ENCODE peak calls at places on chromosomes 2 and 18, in seven cellular contexts. K, I, U, Z, O, P and B are unnamed samples.

GRCh38 chr2:206392118-206392517 is 51.2 kb upstream of the ADAM23 start:
- DNase-seq in U (peak), I (peak), O (peak), Z (no peak), P (peak), K (peak), B (peak)

GRCh38 chr2:74658516-74658915 is 4.5 kb downstream of the SEMA4F start:
- DNase-seq in P (no peak), Z (no peak), O (no peak), U (peak), K (no peak), I (no peak), B (no peak)

GRCh38 chr2:88857951-88858406 is 166.5 kb downstream of the RPIA start:
- DNase-seq in I (peak), P (no peak), U (no peak), O (peak), K (no peak), Z (no peak), B (no peak)

GRCh38 chr2:237995036-237995435 is 28.2 kb downstream of the UBE2F start:
- DNase-seq in U (no peak), K (no peak), O (no peak), I (no peak), Z (no peak), P (no peak), B (no peak)

GRCh38 chr2:157875720-157876065 is 437 bp downstream of the ACVR1 start:
- DNase-seq in K (peak), O (no peak), U (no peak), Z (peak), P (peak), I (peak), B (peak)

GRCh38 chr2:240287496-240288086 is 147.1 kb upstream of the OTOS start:
- DNase-seq in Z (no peak), K (no peak), I (no peak), P (no peak), O (no peak), U (no peak), B (no peak)

GRCh38 chr18:9782073-9782857 is 74.2 kb downstream of the RAB31 start:
- DNase-seq in P (no peak), U (peak), K (no peak), I (no peak), O (peak), Z (no peak), B (peak)

GRCh38 chr2:130762910-130763385 is 7.6 kb downstream of the AMER3 start:
- DNase-seq in I (no peak), U (no peak), Z (no peak), P (no peak), O (no peak), K (no peak), B (no peak)

GRCh38 chr2:178521304-178522150 is 41.3 kb downstream of the PLEKHA3 start:
- DNase-seq in U (no peak), O (no peak), P (no peak), Z (no peak), K (no peak), I (no peak), B (no peak)

GRCh38 chr2:138267902-138268254 is 233.7 kb upstream of the SPOPL start:
- DNase-seq in P (no peak), Z (no peak), K (no peak), U (no peak), O (no peak), I (no peak), B (no peak)

GRCh38 chr2:227933891-227934290 is 62.5 kb downstream of the DAW1 start:
- DNase-seq in U (no peak), O (no peak), I (no peak), Z (no peak), K (peak), P (no peak), B (no peak)

GRCh38 chr2:3563521-3563976 is 5.4 kb upstream of the RNASEH1 start:
- DNase-seq in Z (no peak), U (no peak), O (no peak), I (peak), K (no peak), P (no peak), B (no peak)

GRCh38 chr18:2906522-2907458 is 60.0 kb downstream of the EMILIN2 start:
- DNase-seq in U (no peak), I (peak), K (peak), P (no peak), Z (peak), O (peak), B (no peak)

GRCh38 chr2:121186261-121186660 is 98.7 kb downstream of the TFCP2L1 start:
- DNase-seq in I (no peak), O (no peak), U (no peak), K (no peak), Z (no peak), P (no peak), B (peak)

GRCh38 chr2:85790032-85790431 is 36.2 kb downstream of the ATOH8 start:
- DNase-seq in Z (peak), I (no peak), K (no peak), P (no peak), O (peak), U (no peak), B (no peak)

GRCh38 chr2:2269426-2269825 is 61.6 kb downstream of the MYT1L start:
- DNase-seq in O (no peak), P (no peak), K (no peak), U (no peak), Z (no peak), I (no peak), B (no peak)

GRCh38 chr2:119240311-119241204 is 16.9 kb downstream of the STEAP3 start:
- DNase-seq in Z (peak), K (peak), O (no peak), U (peak), I (no peak), P (peak), B (peak)

GRCh38 chr2:45578056-45578843 is 32.8 kb downstream of the SRBD1 start:
- DNase-seq in O (peak), K (peak), I (peak), U (peak), Z (no peak), P (no peak), B (peak)
- TF ChIP-seq CTCF in O (no peak), K (peak), I (peak), U (no peak), Z (no peak), P (peak), B (no peak)

GRCh38 chr2:43129254-43129653 is 97.2 kb downstream of the ZFP36L2 start:
- DNase-seq in P (no peak), U (no peak), Z (no peak), O (peak), I (peak), K (no peak), B (no peak)
- TF ChIP-seq CTCF in P (no peak), U (no peak), Z (no peak), O (no peak), I (no peak), K (no peak), B (no peak)

DNA sequence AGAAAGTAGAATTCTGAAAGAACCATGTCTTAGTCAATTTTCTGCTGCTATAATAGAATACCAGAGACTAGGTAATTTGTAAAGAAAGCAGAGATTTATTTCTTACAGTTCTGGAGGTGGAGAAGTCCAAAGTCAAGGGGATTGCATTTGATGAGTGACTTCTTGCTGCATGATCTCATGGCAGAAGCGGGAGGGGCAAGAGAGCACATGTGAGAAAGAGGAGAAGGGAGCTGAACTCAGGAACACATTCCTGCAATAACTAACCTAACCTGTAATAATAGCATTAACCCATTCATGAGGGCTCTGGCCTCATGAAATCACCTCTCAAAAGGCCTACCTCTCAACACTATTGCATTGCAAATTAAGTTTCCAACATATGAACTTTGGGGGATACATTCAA is 797.5 kb upstream of the POU3F3 start:
- DNase-seq in U (no peak), I (no peak), K (no peak), P (no peak), Z (no peak), O (no peak), B (no peak)
- TF ChIP-seq CTCF in U (no peak), I (no peak), K (no peak), P (no peak), Z (no peak), O (no peak), B (no peak)

GRCh38 chr2:73233932-73234832 is at the start of gene CCT7:
- DNase-seq in Z (peak), K (peak), O (peak), I (peak), P (peak), U (peak), B (peak)
- TF ChIP-seq CTCF in Z (no peak), K (no peak), O (no peak), I (no peak), P (no peak), U (no peak), B (no peak)

DNA sequence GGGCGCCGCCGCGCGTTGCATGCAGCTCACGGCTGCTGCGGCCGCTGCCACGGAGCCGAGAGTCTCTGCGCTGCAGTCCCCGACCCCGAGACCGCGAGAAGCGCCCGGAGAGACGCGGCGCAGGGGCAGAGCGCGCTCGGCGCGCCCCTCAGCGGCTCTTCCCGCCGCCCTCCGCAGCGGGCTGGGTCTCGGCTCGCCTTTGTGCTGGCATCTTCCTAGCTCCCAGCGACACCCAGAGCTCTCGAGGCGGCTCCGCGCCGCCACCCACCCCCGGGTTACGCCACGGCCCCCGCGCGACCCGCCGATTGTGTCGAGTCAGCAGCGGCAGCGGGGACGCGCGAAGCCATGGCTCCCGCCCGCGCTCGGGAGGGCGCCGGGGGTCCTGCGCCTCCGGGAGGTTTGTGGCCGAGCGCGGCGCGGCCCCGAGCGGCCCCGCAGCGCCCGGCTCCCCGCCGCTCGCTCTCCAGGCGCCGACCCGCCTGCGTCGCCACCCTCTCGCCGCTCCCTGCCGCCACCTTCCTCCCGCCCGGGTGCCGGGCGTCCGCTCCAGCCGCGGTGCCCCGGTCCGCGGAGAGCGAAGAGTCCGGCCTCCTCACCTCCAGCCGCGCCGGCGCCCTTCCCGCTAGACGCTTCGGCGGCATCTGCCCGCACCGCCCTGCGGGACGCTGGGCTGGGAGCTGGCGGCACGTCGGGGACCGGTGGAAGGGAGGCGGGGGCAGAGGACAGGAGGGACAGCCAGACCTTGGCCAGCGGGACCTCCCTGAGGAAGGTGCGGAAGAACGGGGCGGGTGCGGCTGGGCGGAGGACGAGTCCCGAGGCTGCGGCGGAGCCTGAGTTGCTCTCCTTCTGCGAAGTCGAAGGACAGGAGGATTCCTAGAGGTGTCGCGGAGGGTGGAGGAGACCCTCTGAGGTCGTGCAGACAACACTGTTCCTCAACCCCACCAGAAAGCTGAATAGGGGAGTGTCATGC is 46.3 kb upstream of the CCDC150 start:
- DNase-seq in P (peak), U (no peak), Z (peak), K (peak), O (peak), I (peak), B (peak)
- TF ChIP-seq CTCF in P (no peak), U (no peak), Z (peak), K (no peak), O (no peak), I (peak), B (no peak)

DNA sequence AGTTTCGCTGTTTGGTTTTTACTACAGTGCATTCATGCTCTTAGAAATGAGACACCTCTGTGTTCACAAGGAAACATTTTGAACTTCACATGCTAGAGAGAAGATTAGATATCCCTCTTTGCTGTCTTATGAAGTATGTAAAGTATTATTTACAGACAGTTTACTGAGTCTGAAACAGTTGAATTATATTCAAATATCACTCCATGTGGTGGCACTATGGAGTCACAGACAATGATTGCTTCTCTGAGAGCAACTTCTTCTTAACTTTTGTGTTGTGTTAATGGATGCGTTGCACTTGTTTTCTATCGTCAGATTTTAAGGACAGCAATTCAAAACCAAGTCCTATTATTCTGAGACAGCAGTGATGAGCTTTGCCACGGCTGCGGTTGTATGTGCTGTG is 823.6 kb downstream of the GALR1 start:
- DNase-seq in K (peak), P (no peak), I (no peak), Z (no peak), U (peak), O (no peak), B (no peak)
- TF ChIP-seq CTCF in K (peak), P (no peak), I (no peak), Z (no peak), U (no peak), O (no peak), B (no peak)

GRCh38 chr18:37588289-37588688 is 22.7 kb upstream of the CELF4 start:
- DNase-seq in Z (no peak), U (no peak), I (no peak), K (no peak), O (no peak), P (no peak), B (no peak)
- TF ChIP-seq CTCF in Z (no peak), U (no peak), I (no peak), K (peak), O (no peak), P (no peak), B (no peak)

GRCh38 chr2:50111067-50111466 is 920.9 kb downstream of the NRXN1 start:
- DNase-seq in Z (no peak), U (no peak), O (no peak), I (no peak), K (no peak), P (no peak), B (no peak)

DNA sequence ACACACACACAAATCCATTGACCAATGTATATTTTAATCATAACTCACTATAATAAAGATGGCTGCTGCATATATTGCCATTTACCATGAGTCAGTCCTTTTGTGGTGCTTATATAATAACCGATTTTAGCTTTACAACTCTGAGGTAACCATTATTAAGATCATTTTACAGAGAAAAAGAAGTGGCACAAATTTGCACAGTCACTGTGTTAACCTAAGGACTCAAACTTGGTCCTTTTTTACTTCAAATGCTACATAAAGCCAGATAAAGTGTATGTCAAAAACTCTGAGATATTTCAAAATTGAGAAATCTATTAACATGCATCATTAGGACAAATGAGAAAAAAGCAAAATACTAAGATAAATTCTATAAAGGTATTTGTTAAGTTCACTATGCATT is 923.7 kb downstream of the NRXN1 start:
- DNase-seq in P (no peak), U (no peak), O (no peak), I (no peak), K (no peak), Z (no peak), B (no peak)
- TF ChIP-seq CTCF in P (no peak), U (no peak), O (no peak), I (no peak), K (no peak), Z (no peak), B (no peak)

GRCh38 chr2:189412330-189412953 is 28.8 kb upstream of the WDR75 start:
- DNase-seq in P (peak), U (peak), K (peak), Z (no peak), I (peak), O (peak), B (peak)
- TF ChIP-seq CTCF in P (peak), U (no peak), K (peak), Z (peak), I (peak), O (peak), B (peak)

GRCh38 chr2:40844353-40845277 is 392.7 kb upstream of the SLC8A1 start:
- DNase-seq in U (peak), I (no peak), O (peak), Z (no peak), K (peak), P (no peak), B (peak)
- TF ChIP-seq CTCF in U (peak), I (no peak), O (no peak), Z (no peak), K (peak), P (no peak), B (peak)